ENCODE peak calls at places on chromosomes 11 and 22, in nine cellular contexts. One of them, this sample, is unnamed.

GRCh38 chr11:61134801-61135257 is 26.4 kb downstream of the VPS37C start:
- DNase-seq in upper lobe of right lung: peak; percentile 59
- DNase-seq in colonic mucosa: no peak
- DNase-seq in HCT116: no peak
- DNase-seq in aorta: peak; percentile 51
- DNase-seq in neuronal stem cell: no peak
- DNase-seq in esophagus squamous epithelium: no peak
- DNase-seq in hepatocyte: no peak
- DNase-seq in ovary: no peak
- DNase-seq in this sample: no peak

GRCh38 chr11:13284776-13285588 is 7.4 kb downstream of the BMAL1 start:
- DNase-seq in HCT116: no peak
- DNase-seq in colonic mucosa: no peak
- DNase-seq in aorta: no peak
- DNase-seq in esophagus squamous epithelium: no peak
- DNase-seq in neuronal stem cell: no peak
- DNase-seq in upper lobe of right lung: no peak
- DNase-seq in hepatocyte: no peak
- DNase-seq in ovary: no peak
- DNase-seq in this sample: no peak

GRCh38 chr11:34897171-34897870 is 18.9 kb downstream of the APIP start:
- DNase-seq in neuronal stem cell: no peak
- DNase-seq in upper lobe of right lung: no peak
- DNase-seq in HCT116: no peak
- DNase-seq in colonic mucosa: no peak
- DNase-seq in ovary: no peak
- DNase-seq in hepatocyte: no peak
- DNase-seq in aorta: no peak
- DNase-seq in esophagus squamous epithelium: no peak
- DNase-seq in this sample: no peak

GRCh38 chr11:12900496-12900895 is 108.6 kb upstream of the RASSF10 start:
- DNase-seq in colonic mucosa: no peak
- DNase-seq in neuronal stem cell: no peak
- DNase-seq in aorta: no peak
- DNase-seq in hepatocyte: peak; percentile 54
- DNase-seq in esophagus squamous epithelium: no peak
- DNase-seq in ovary: no peak
- DNase-seq in upper lobe of right lung: no peak
- DNase-seq in HCT116: no peak
- DNase-seq in this sample: peak; percentile 86

GRCh38 chr11:122007611-122008071 is 108.4 kb downstream of the BLID start:
- DNase-seq in ovary: peak; percentile 59
- DNase-seq in upper lobe of right lung: no peak
- DNase-seq in aorta: no peak
- DNase-seq in neuronal stem cell: no peak
- DNase-seq in hepatocyte: no peak
- DNase-seq in esophagus squamous epithelium: no peak
- DNase-seq in colonic mucosa: no peak
- DNase-seq in HCT116: no peak
- DNase-seq in this sample: peak; percentile 55

GRCh38 chr11:47242596-47243192 is 5.9 kb downstream of the ACP2 start:
- DNase-seq in aorta: no peak
- DNase-seq in upper lobe of right lung: no peak
- DNase-seq in neuronal stem cell: no peak
- DNase-seq in HCT116: no peak
- DNase-seq in esophagus squamous epithelium: no peak
- DNase-seq in hepatocyte: no peak
- DNase-seq in colonic mucosa: no peak
- DNase-seq in ovary: no peak
- DNase-seq in this sample: no peak

GRCh38 chr22:20494978-20495860 is at the start of gene KLHL22:
- DNase-seq in esophagus squamous epithelium: no peak
- DNase-seq in aorta: peak; percentile 85
- DNase-seq in hepatocyte: peak; percentile 39
- DNase-seq in colonic mucosa: peak; percentile 43
- DNase-seq in HCT116: no peak
- DNase-seq in upper lobe of right lung: peak; percentile 75
- DNase-seq in neuronal stem cell: peak; percentile 21
- DNase-seq in ovary: peak; percentile 48
- DNase-seq in this sample: peak; percentile 38

GRCh38 chr11:94938399-94939055 is 34.8 kb downstream of the CWC15 start:
- DNase-seq in upper lobe of right lung: no peak
- DNase-seq in HCT116: no peak
- DNase-seq in aorta: no peak
- DNase-seq in esophagus squamous epithelium: no peak
- DNase-seq in colonic mucosa: no peak
- DNase-seq in neuronal stem cell: no peak
- DNase-seq in hepatocyte: no peak
- DNase-seq in ovary: peak; percentile 21
- DNase-seq in this sample: peak; percentile 92

GRCh38 chr22:26918236-26918635 is 260.8 kb downstream of the MIAT start:
- DNase-seq in hepatocyte: no peak
- DNase-seq in upper lobe of right lung: no peak
- DNase-seq in aorta: no peak
- DNase-seq in neuronal stem cell: no peak
- DNase-seq in colonic mucosa: no peak
- DNase-seq in ovary: no peak
- DNase-seq in esophagus squamous epithelium: no peak
- DNase-seq in HCT116: peak; percentile 1
- DNase-seq in this sample: no peak

GRCh38 chr11:94543695-94544581 is at the start of gene FUT4:
- DNase-seq in neuronal stem cell: peak; percentile 72
- DNase-seq in aorta: peak; percentile 95
- DNase-seq in ovary: peak; percentile 87
- DNase-seq in upper lobe of right lung: peak; percentile 96
- DNase-seq in HCT116: peak; percentile 82
- DNase-seq in hepatocyte: peak; percentile 95
- DNase-seq in esophagus squamous epithelium: peak; percentile 30
- DNase-seq in colonic mucosa: peak; percentile 93
- DNase-seq in this sample: peak; percentile 85

GRCh38 chr22:36386900-36387663 is 685 bp downstream of the MYH9 start:
- DNase-seq in HCT116: no peak
- DNase-seq in neuronal stem cell: no peak
- DNase-seq in colonic mucosa: peak; percentile 78
- DNase-seq in ovary: peak; percentile 63
- DNase-seq in aorta: peak; percentile 89
- DNase-seq in esophagus squamous epithelium: no peak
- DNase-seq in hepatocyte: peak; percentile 76
- DNase-seq in upper lobe of right lung: peak; percentile 93
- DNase-seq in this sample: peak; percentile 30

GRCh38 chr11:86938900-86939880 is 16.0 kb downstream of the FZD4 start:
- DNase-seq in esophagus squamous epithelium: no peak
- DNase-seq in colonic mucosa: no peak
- DNase-seq in HCT116: peak; percentile 37
- DNase-seq in upper lobe of right lung: no peak
- DNase-seq in hepatocyte: peak; percentile 73
- DNase-seq in neuronal stem cell: peak; percentile 44
- DNase-seq in ovary: no peak
- DNase-seq in aorta: no peak
- DNase-seq in this sample: no peak

GRCh38 chr11:100619484-100619883 is 67.6 kb upstream of the ARHGAP42 start:
- DNase-seq in ovary: no peak
- DNase-seq in colonic mucosa: no peak
- DNase-seq in upper lobe of right lung: no peak
- DNase-seq in hepatocyte: no peak
- DNase-seq in esophagus squamous epithelium: no peak
- DNase-seq in neuronal stem cell: no peak
- DNase-seq in HCT116: no peak
- DNase-seq in aorta: no peak
- DNase-seq in this sample: no peak

GRCh38 chr11:44149651-44150050 is 54.2 kb downstream of the EXT2 start:
- DNase-seq in ovary: no peak
- DNase-seq in colonic mucosa: no peak
- DNase-seq in hepatocyte: no peak
- DNase-seq in neuronal stem cell: no peak
- DNase-seq in HCT116: no peak
- DNase-seq in upper lobe of right lung: no peak
- DNase-seq in esophagus squamous epithelium: no peak
- DNase-seq in aorta: no peak
- DNase-seq in this sample: peak; percentile 33

GRCh38 chr22:36865346-36865745 is 4.5 kb downstream of the NCF4 start:
- DNase-seq in neuronal stem cell: no peak
- DNase-seq in hepatocyte: peak; percentile 46
- DNase-seq in esophagus squamous epithelium: no peak
- DNase-seq in HCT116: no peak
- DNase-seq in colonic mucosa: no peak
- DNase-seq in aorta: no peak
- DNase-seq in ovary: no peak
- DNase-seq in upper lobe of right lung: peak; percentile 64
- DNase-seq in this sample: no peak

GRCh38 chr11:96752221-96752620 is 362.4 kb downstream of the JRKL start:
- DNase-seq in colonic mucosa: no peak
- DNase-seq in hepatocyte: no peak
- DNase-seq in aorta: no peak
- DNase-seq in neuronal stem cell: no peak
- DNase-seq in esophagus squamous epithelium: no peak
- DNase-seq in ovary: no peak
- DNase-seq in upper lobe of right lung: no peak
- DNase-seq in HCT116: no peak
- DNase-seq in this sample: no peak

GRCh38 chr22:40241200-40241763 is 63.6 kb downstream of the TNRC6B start:
- DNase-seq in neuronal stem cell: no peak
- DNase-seq in colonic mucosa: no peak
- DNase-seq in HCT116: no peak
- DNase-seq in hepatocyte: no peak
- DNase-seq in ovary: no peak
- DNase-seq in upper lobe of right lung: no peak
- DNase-seq in aorta: no peak
- DNase-seq in esophagus squamous epithelium: no peak
- DNase-seq in this sample: no peak

DNA sequence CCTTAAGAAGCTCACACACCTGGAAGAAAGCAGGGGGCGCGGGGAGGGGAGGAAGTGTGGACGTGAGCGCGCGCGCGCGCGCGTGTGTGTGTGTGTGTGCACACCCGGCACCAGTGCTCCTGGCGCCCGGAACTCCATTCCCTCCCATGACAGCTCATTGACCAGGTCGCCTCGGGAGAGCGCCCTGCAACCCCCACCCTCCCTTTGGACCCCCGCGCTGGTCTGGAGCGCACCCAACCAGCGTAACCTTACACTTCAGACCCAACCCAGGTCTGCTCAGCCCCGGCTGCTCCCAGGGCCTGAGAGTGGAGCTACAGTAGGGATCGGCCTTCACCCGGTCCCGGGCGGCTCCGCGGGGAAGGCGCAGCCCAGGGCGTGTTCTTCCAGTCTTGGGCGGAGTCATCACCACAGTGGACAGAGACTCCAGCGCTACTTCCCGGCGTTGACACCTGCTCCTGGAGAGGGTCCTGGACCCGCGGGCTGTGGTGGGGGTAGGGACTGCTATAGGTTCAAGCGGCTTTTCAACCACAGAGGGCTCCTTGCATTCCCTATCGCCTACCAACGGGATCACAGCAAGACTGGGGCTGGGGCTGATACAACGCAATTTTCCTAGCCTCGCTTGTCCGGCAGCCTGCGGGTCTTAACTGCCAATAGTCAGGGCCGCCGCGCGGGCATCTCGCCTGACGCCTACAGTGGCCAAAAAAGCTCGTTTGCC is 1.4 kb downstream of the GALNT18 start:
- DNase-seq in colonic mucosa: peak; percentile 85
- DNase-seq in HCT116: peak; percentile 47
- DNase-seq in aorta: peak; percentile 87
- DNase-seq in hepatocyte: peak; percentile 60
- DNase-seq in ovary: peak; percentile 27
- DNase-seq in esophagus squamous epithelium: no peak
- DNase-seq in upper lobe of right lung: peak; percentile 84
- DNase-seq in neuronal stem cell: peak; percentile 44
- DNase-seq in this sample: peak; percentile 27
- H3K27me3 ChIP-seq in colonic mucosa: no peaks in the 10 kb centered on the region
- H3K27me3 ChIP-seq in HCT116: no peaks in the 10 kb centered on the region
- H3K27me3 ChIP-seq in aorta: no peaks in the 10 kb centered on the region
- H3K27me3 ChIP-seq in hepatocyte: peaks cover 15% of the 10 kb centered on the region
- H3K27me3 ChIP-seq in ovary: no peaks in the 10 kb centered on the region
- H3K27me3 ChIP-seq in esophagus squamous epithelium: no peaks in the 10 kb centered on the region
- H3K27me3 ChIP-seq in upper lobe of right lung: peaks cover 5% of the 10 kb centered on the region
- H3K27me3 ChIP-seq in neuronal stem cell: peaks cover 24% of the 10 kb centered on the region
- H3K27me3 ChIP-seq in this sample: peaks cover 4% of the 10 kb centered on the region

DNA sequence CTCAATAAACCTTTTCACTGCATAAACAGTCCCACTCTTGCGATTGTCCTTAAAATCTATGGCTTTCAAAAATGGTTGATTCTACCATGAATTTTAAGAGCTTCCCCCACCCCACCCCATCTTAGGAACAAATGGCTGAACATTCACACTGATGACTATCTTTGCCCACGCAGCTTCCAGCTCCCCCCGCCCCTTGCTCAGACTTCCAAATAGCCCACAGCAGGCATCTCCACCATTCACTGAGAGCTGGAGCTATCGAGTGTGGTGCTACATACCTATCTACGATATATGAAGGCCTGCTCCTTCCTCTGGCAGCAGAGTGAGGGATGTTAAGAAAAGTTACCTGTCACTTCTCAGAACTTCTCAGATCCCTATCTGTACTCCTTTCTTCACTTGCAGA is 26.7 kb downstream of the EIF3F start:
- DNase-seq in colonic mucosa: no peak
- DNase-seq in aorta: peak; percentile 5
- DNase-seq in HCT116: no peak
- DNase-seq in upper lobe of right lung: peak; percentile 11
- DNase-seq in ovary: no peak
- DNase-seq in esophagus squamous epithelium: no peak
- DNase-seq in neuronal stem cell: no peak
- DNase-seq in hepatocyte: no peak
- DNase-seq in this sample: no peak
- H3K27me3 ChIP-seq in colonic mucosa: peaks cover 8% of the 10 kb centered on the region
- H3K27me3 ChIP-seq in aorta: peaks cover 2% of the 10 kb centered on the region
- H3K27me3 ChIP-seq in HCT116: peaks cover 14% of the 10 kb centered on the region
- H3K27me3 ChIP-seq in upper lobe of right lung: peaks cover 24% of the 10 kb centered on the region
- H3K27me3 ChIP-seq in ovary: no peaks in the 10 kb centered on the region
- H3K27me3 ChIP-seq in esophagus squamous epithelium: no peaks in the 10 kb centered on the region
- H3K27me3 ChIP-seq in neuronal stem cell: peaks cover 13% of the 10 kb centered on the region
- H3K27me3 ChIP-seq in hepatocyte: peaks cover 46% of the 10 kb centered on the region
- H3K27me3 ChIP-seq in this sample: no peaks in the 10 kb centered on the region

GRCh38 chr11:125166903-125167291 is 2.3 kb downstream of the PKNOX2 start:
- DNase-seq in neuronal stem cell: no peak
- DNase-seq in upper lobe of right lung: no peak
- DNase-seq in esophagus squamous epithelium: no peak
- DNase-seq in ovary: no peak
- DNase-seq in aorta: no peak
- DNase-seq in colonic mucosa: no peak
- DNase-seq in HCT116: no peak
- DNase-seq in hepatocyte: no peak
- DNase-seq in this sample: no peak
- H3K27me3 ChIP-seq in neuronal stem cell: no peaks in the 10 kb centered on the region
- H3K27me3 ChIP-seq in upper lobe of right lung: peaks cover 48% of the 10 kb centered on the region
- H3K27me3 ChIP-seq in esophagus squamous epithelium: no peaks in the 10 kb centered on the region
- H3K27me3 ChIP-seq in ovary: no peaks in the 10 kb centered on the region
- H3K27me3 ChIP-seq in aorta: no peaks in the 10 kb centered on the region
- H3K27me3 ChIP-seq in colonic mucosa: peaks cover 33% of the 10 kb centered on the region
- H3K27me3 ChIP-seq in HCT116: no peaks in the 10 kb centered on the region
- H3K27me3 ChIP-seq in hepatocyte: peaks cover 42% of the 10 kb centered on the region
- H3K27me3 ChIP-seq in this sample: no peaks in the 10 kb centered on the region

DNA sequence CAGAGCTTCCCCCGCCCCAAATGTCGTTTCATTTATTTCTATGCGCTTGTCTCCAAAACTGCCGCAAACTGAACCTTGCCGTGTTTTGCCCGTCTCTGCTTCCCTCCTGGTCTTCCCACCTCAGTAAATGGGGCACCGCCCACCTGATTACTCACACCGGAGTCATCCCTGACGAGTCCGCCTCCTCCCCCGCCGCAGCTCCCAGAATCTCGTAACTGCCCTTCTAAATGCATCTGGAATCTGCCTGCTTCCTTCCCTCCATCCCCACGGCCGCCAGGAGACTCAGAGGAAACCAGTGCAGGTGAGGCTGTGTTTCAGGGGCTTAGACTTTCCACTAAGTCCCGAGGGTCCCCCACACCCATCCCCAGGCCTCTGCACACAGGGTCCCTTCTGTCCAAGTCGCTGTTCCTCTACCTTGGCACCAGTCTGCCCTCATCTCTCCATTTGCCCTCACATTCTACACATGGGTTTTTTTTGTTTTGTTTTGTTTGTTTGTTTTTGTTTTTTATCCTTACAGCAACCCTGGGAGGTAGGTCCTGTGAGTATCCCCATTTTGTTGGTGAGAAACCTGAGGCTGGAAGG is 62.6 kb upstream of the PHF21B start:
- DNase-seq in upper lobe of right lung: no peak
- DNase-seq in HCT116: peak; percentile 77
- DNase-seq in ovary: no peak
- DNase-seq in aorta: no peak
- DNase-seq in colonic mucosa: no peak
- DNase-seq in hepatocyte: peak; percentile 63
- DNase-seq in neuronal stem cell: no peak
- DNase-seq in esophagus squamous epithelium: no peak
- DNase-seq in this sample: peak; percentile 48
- H3K27me3 ChIP-seq in upper lobe of right lung: peaks cover 45% of the 10 kb centered on the region
- H3K27me3 ChIP-seq in HCT116: no peaks in the 10 kb centered on the region
- H3K27me3 ChIP-seq in ovary: no peaks in the 10 kb centered on the region
- H3K27me3 ChIP-seq in aorta: no peaks in the 10 kb centered on the region
- H3K27me3 ChIP-seq in colonic mucosa: peaks cover 4% of the 10 kb centered on the region
- H3K27me3 ChIP-seq in hepatocyte: peaks cover 16% of the 10 kb centered on the region
- H3K27me3 ChIP-seq in neuronal stem cell: no peaks in the 10 kb centered on the region
- H3K27me3 ChIP-seq in esophagus squamous epithelium: no peaks in the 10 kb centered on the region
- H3K27me3 ChIP-seq in this sample: peaks cover 7% of the 10 kb centered on the region

This sample was measured in fibroblast of lung.